ENCODE peak calls at places on chromosomes 1 and 21, in six cellular contexts. One of them, this sample, is unnamed.

GRCh38 chr1:55478742-55479141 is 263.6 kb upstream of the USP24 start:
- DNase-seq in NCI-H748 treated with DMSO at 0.1 percent for 48 hours: peak
- DNase-seq in RPMI7951: peak
- DNase-seq in iris pigment epithelial cell: peak
- DNase-seq in left cardiac atrium: no peak
- DNase-seq in NCI-H1105 treated with DMSO at 0.1 percent for 48 hours: peak
- DNase-seq in this sample: no peak

GRCh38 chr21:37769656-37770055 is 146.6 kb downstream of the KCNJ6 start:
- DNase-seq in NCI-H748 treated with DMSO at 0.1 percent for 48 hours: no peak
- DNase-seq in RPMI7951: no peak
- DNase-seq in iris pigment epithelial cell: no peak
- DNase-seq in left cardiac atrium: no peak
- DNase-seq in NCI-H1105 treated with DMSO at 0.1 percent for 48 hours: no peak
- DNase-seq in this sample: no peak

GRCh38 chr1:209585672-209586071 is 2.2 kb downstream of the CAMK1G start:
- DNase-seq in NCI-H748 treated with DMSO at 0.1 percent for 48 hours: peak
- DNase-seq in RPMI7951: peak
- DNase-seq in iris pigment epithelial cell: peak
- DNase-seq in left cardiac atrium: peak
- DNase-seq in NCI-H1105 treated with DMSO at 0.1 percent for 48 hours: peak
- DNase-seq in this sample: no peak

GRCh38 chr1:193408782-193409293 is 222.4 kb upstream of the B3GALT2 start:
- DNase-seq in NCI-H748 treated with DMSO at 0.1 percent for 48 hours: no peak
- DNase-seq in RPMI7951: peak
- DNase-seq in iris pigment epithelial cell: peak
- DNase-seq in left cardiac atrium: peak
- DNase-seq in NCI-H1105 treated with DMSO at 0.1 percent for 48 hours: no peak
- DNase-seq in this sample: no peak

GRCh38 chr1:51224255-51224654 is 11.8 kb upstream of the RNF11 start:
- DNase-seq in NCI-H748 treated with DMSO at 0.1 percent for 48 hours: no peak
- DNase-seq in RPMI7951: no peak
- DNase-seq in iris pigment epithelial cell: no peak
- DNase-seq in left cardiac atrium: no peak
- DNase-seq in NCI-H1105 treated with DMSO at 0.1 percent for 48 hours: no peak
- DNase-seq in this sample: no peak

GRCh38 chr1:27412502-27412901 is 20.1 kb downstream of the GPR3 start:
- DNase-seq in NCI-H748 treated with DMSO at 0.1 percent for 48 hours: no peak
- DNase-seq in RPMI7951: no peak
- DNase-seq in iris pigment epithelial cell: no peak
- DNase-seq in left cardiac atrium: no peak
- DNase-seq in NCI-H1105 treated with DMSO at 0.1 percent for 48 hours: no peak
- DNase-seq in this sample: no peak

GRCh38 chr1:64476251-64476952 is 6.5 kb downstream of the CACHD1 start:
- DNase-seq in NCI-H748 treated with DMSO at 0.1 percent for 48 hours: no peak
- DNase-seq in RPMI7951: no peak
- DNase-seq in iris pigment epithelial cell: peak
- DNase-seq in left cardiac atrium: no peak
- DNase-seq in NCI-H1105 treated with DMSO at 0.1 percent for 48 hours: no peak
- DNase-seq in this sample: peak

GRCh38 chr1:222769181-222769580 is 32.2 kb downstream of the FAM177B start:
- DNase-seq in NCI-H748 treated with DMSO at 0.1 percent for 48 hours: no peak
- DNase-seq in RPMI7951: no peak
- DNase-seq in iris pigment epithelial cell: no peak
- DNase-seq in left cardiac atrium: no peak
- DNase-seq in NCI-H1105 treated with DMSO at 0.1 percent for 48 hours: no peak
- DNase-seq in this sample: no peak

GRCh38 chr1:6495540-6496359 is 4.3 kb upstream of the PLEKHG5 start:
- DNase-seq in NCI-H748 treated with DMSO at 0.1 percent for 48 hours: no peak
- DNase-seq in RPMI7951: no peak
- DNase-seq in iris pigment epithelial cell: no peak
- DNase-seq in left cardiac atrium: no peak
- DNase-seq in NCI-H1105 treated with DMSO at 0.1 percent for 48 hours: no peak
- DNase-seq in this sample: no peak

GRCh38 chr1:169339773-169340172 is 27.8 kb downstream of the NME7 start:
- DNase-seq in NCI-H748 treated with DMSO at 0.1 percent for 48 hours: no peak
- DNase-seq in RPMI7951: no peak
- DNase-seq in iris pigment epithelial cell: no peak
- DNase-seq in left cardiac atrium: no peak
- DNase-seq in NCI-H1105 treated with DMSO at 0.1 percent for 48 hours: no peak
- DNase-seq in this sample: no peak

GRCh38 chr1:171740987-171741871 is 636 bp downstream of the VAMP4 start:
- DNase-seq in NCI-H748 treated with DMSO at 0.1 percent for 48 hours: peak
- DNase-seq in RPMI7951: peak
- DNase-seq in iris pigment epithelial cell: peak
- DNase-seq in left cardiac atrium: peak
- DNase-seq in NCI-H1105 treated with DMSO at 0.1 percent for 48 hours: peak
- DNase-seq in this sample: no peak

GRCh38 chr1:29962831-29963247 is 726.5 kb downstream of the PTPRU start:
- DNase-seq in NCI-H748 treated with DMSO at 0.1 percent for 48 hours: no peak
- DNase-seq in RPMI7951: peak
- DNase-seq in iris pigment epithelial cell: no peak
- DNase-seq in left cardiac atrium: no peak
- DNase-seq in NCI-H1105 treated with DMSO at 0.1 percent for 48 hours: no peak
- DNase-seq in this sample: no peak

GRCh38 chr1:213790565-213790964 is 197.2 kb upstream of the PROX1 start:
- DNase-seq in NCI-H748 treated with DMSO at 0.1 percent for 48 hours: no peak
- DNase-seq in RPMI7951: no peak
- DNase-seq in iris pigment epithelial cell: no peak
- DNase-seq in left cardiac atrium: no peak
- DNase-seq in NCI-H1105 treated with DMSO at 0.1 percent for 48 hours: no peak
- DNase-seq in this sample: no peak

GRCh38 chr1:228903573-228904122 is 168.4 kb downstream of the RHOU start:
- DNase-seq in NCI-H748 treated with DMSO at 0.1 percent for 48 hours: no peak
- DNase-seq in RPMI7951: no peak
- DNase-seq in iris pigment epithelial cell: no peak
- DNase-seq in left cardiac atrium: no peak
- DNase-seq in NCI-H1105 treated with DMSO at 0.1 percent for 48 hours: no peak
- DNase-seq in this sample: no peak

GRCh38 chr1:3187415-3188149 is 118.6 kb downstream of the PRDM16 start:
- DNase-seq in NCI-H748 treated with DMSO at 0.1 percent for 48 hours: no peak
- DNase-seq in RPMI7951: no peak
- DNase-seq in iris pigment epithelial cell: no peak
- DNase-seq in left cardiac atrium: no peak
- DNase-seq in NCI-H1105 treated with DMSO at 0.1 percent for 48 hours: no peak
- DNase-seq in this sample: no peak

GRCh38 chr1:66285618-66286270 is 248.2 kb upstream of the SGIP1 start:
- DNase-seq in NCI-H748 treated with DMSO at 0.1 percent for 48 hours: no peak
- DNase-seq in RPMI7951: no peak
- DNase-seq in iris pigment epithelial cell: no peak
- DNase-seq in left cardiac atrium: no peak
- DNase-seq in NCI-H1105 treated with DMSO at 0.1 percent for 48 hours: no peak
- DNase-seq in this sample: no peak

GRCh38 chr1:52613611-52614373 is 11.6 kb downstream of the GPX7 start:
- DNase-seq in NCI-H748 treated with DMSO at 0.1 percent for 48 hours: no peak
- DNase-seq in RPMI7951: no peak
- DNase-seq in iris pigment epithelial cell: peak
- DNase-seq in left cardiac atrium: no peak
- DNase-seq in NCI-H1105 treated with DMSO at 0.1 percent for 48 hours: peak
- DNase-seq in this sample: no peak

GRCh38 chr1:155250633-155251449 is 4.4 kb downstream of the ENTREP3 start:
- DNase-seq in NCI-H748 treated with DMSO at 0.1 percent for 48 hours: peak
- DNase-seq in RPMI7951: peak
- DNase-seq in iris pigment epithelial cell: peak
- DNase-seq in left cardiac atrium: peak
- DNase-seq in NCI-H1105 treated with DMSO at 0.1 percent for 48 hours: peak
- DNase-seq in this sample: peak

GRCh38 chr1:21217812-21218596 is 41.3 kb upstream of the EIF4G3 start:
- DNase-seq in NCI-H748 treated with DMSO at 0.1 percent for 48 hours: no peak
- DNase-seq in RPMI7951: peak
- DNase-seq in iris pigment epithelial cell: peak
- DNase-seq in left cardiac atrium: peak
- DNase-seq in NCI-H1105 treated with DMSO at 0.1 percent for 48 hours: peak
- DNase-seq in this sample: no peak

GRCh38 chr1:24142546-24143431 is at the start of gene IL22RA1:
- DNase-seq in NCI-H748 treated with DMSO at 0.1 percent for 48 hours: no peak
- DNase-seq in RPMI7951: peak
- DNase-seq in iris pigment epithelial cell: peak
- DNase-seq in left cardiac atrium: peak
- DNase-seq in NCI-H1105 treated with DMSO at 0.1 percent for 48 hours: peak
- DNase-seq in this sample: no peak

GRCh38 chr1:94974224-94974623 is 47.3 kb upstream of the CNN3 start:
- DNase-seq in NCI-H748 treated with DMSO at 0.1 percent for 48 hours: no peak
- DNase-seq in RPMI7951: peak
- DNase-seq in iris pigment epithelial cell: peak
- DNase-seq in left cardiac atrium: no peak
- DNase-seq in NCI-H1105 treated with DMSO at 0.1 percent for 48 hours: no peak
- DNase-seq in this sample: peak

GRCh38 chr1:100896481-100896982 is 642 bp downstream of the SLC30A7 start:
- DNase-seq in NCI-H748 treated with DMSO at 0.1 percent for 48 hours: peak
- DNase-seq in RPMI7951: peak
- DNase-seq in iris pigment epithelial cell: peak
- DNase-seq in left cardiac atrium: peak
- DNase-seq in NCI-H1105 treated with DMSO at 0.1 percent for 48 hours: peak
- DNase-seq in this sample: peak

GRCh38 chr1:182120411-182121258 is 59.1 kb upstream of the ZNF648 start:
- DNase-seq in NCI-H748 treated with DMSO at 0.1 percent for 48 hours: no peak
- DNase-seq in RPMI7951: peak
- DNase-seq in iris pigment epithelial cell: peak
- DNase-seq in left cardiac atrium: peak
- DNase-seq in NCI-H1105 treated with DMSO at 0.1 percent for 48 hours: no peak
- DNase-seq in this sample: peak

GRCh38 chr1:164337885-164338284 is 221.1 kb upstream of the PBX1 start:
- DNase-seq in NCI-H748 treated with DMSO at 0.1 percent for 48 hours: no peak
- DNase-seq in RPMI7951: no peak
- DNase-seq in iris pigment epithelial cell: no peak
- DNase-seq in left cardiac atrium: no peak
- DNase-seq in NCI-H1105 treated with DMSO at 0.1 percent for 48 hours: no peak
- DNase-seq in this sample: no peak

GRCh38 chr1:185787238-185787637 is 53.0 kb downstream of the HMCN1 start:
- DNase-seq in NCI-H748 treated with DMSO at 0.1 percent for 48 hours: no peak
- DNase-seq in RPMI7951: no peak
- DNase-seq in iris pigment epithelial cell: no peak
- DNase-seq in left cardiac atrium: no peak
- DNase-seq in NCI-H1105 treated with DMSO at 0.1 percent for 48 hours: no peak
- DNase-seq in this sample: peak